ENCODE peak calls at places on chromosomes 2 and 18, in four cellular contexts. L, F, J and D are unnamed samples.

GRCh38 chr2:43478423-43479086 is 117.3 kb downstream of the THADA start:
- DNase-seq in F (no peak), J (no peak), L (no peak), D (no peak)

GRCh38 chr2:156434461-156435291 is 1.5 kb upstream of the GPD2 start:
- DNase-seq in L (peak), J (no peak), F (no peak), D (no peak)

GRCh38 chr18:48529796-48530195 is 9.0 kb upstream of the CTIF start:
- DNase-seq in L (no peak), J (no peak), F (no peak), D (no peak)

GRCh38 chr2:19844750-19845149 is 57.0 kb downstream of the TTC32 start:
- DNase-seq in L (no peak), J (no peak), F (no peak), D (no peak)

GRCh38 chr2:157193461-157193860 is 64.0 kb upstream of the GALNT5 start:
- DNase-seq in L (no peak), J (no peak), F (no peak), D (no peak)

GRCh38 chr2:218216336-218216673 is 684 bp upstream of the ARPC2 start:
- DNase-seq in J (no peak), L (no peak), F (no peak), D (no peak)

GRCh38 chr2:187148059-187148714 is 299.2 kb upstream of the ZSWIM2 start:
- DNase-seq in F (peak), L (no peak), J (no peak), D (peak)

GRCh38 chr2:189540551-189540950 is 40.0 kb downstream of the SLC40A1 start:
- DNase-seq in L (no peak), F (no peak), J (no peak), D (no peak)

GRCh38 chr2:165522746-165523145 is 53.2 kb downstream of the CSRNP3 start:
- DNase-seq in J (no peak), F (no peak), L (no peak), D (no peak)

GRCh38 chr2:100235098-100235497 is 87.2 kb downstream of the LONRF2 start:
- DNase-seq in F (no peak), L (peak), J (no peak), D (no peak)

GRCh38 chr2:43539991-43540860 is 55.6 kb downstream of the THADA start:
- DNase-seq in J (no peak), L (no peak), F (no peak), D (no peak)

GRCh38 chr18:34098109-34098508 is 126.6 kb downstream of the NOL4 start:
- DNase-seq in L (no peak), J (no peak), F (no peak), D (peak)

GRCh38 chr2:23905155-23905554 is 21.8 kb downstream of the ATAD2B start:
- DNase-seq in F (no peak), J (no peak), L (no peak), D (no peak)